ENCODE peak calls at places on chromosomes 1 and 21, in five cellular contexts. L is IMR-90, H is neuronal stem cell, Q is trophoblast cell, J is mesenchymal stem cell. S is an unnamed sample.

GRCh38 chr1:3852711-3853498 is 4.1 kb downstream of the CEP104 start:
- DNase-seq in H (no peak), J (no peak), L (no peak), Q (no peak), S (no peak)

GRCh38 chr1:201693019-201693372 is 136.0 kb upstream of the IPO9 start:
- DNase-seq in L (no peak), H (no peak), Q (peak), J (no peak), S (no peak)

GRCh38 chr1:18907021-18907913 is 4.9 kb upstream of the ALDH4A1 start:
- DNase-seq in H (peak), L (peak), J (peak), Q (peak), S (peak)

GRCh38 chr1:15617874-15618684 is 821 bp downstream of the DDI2 start:
- DNase-seq in H (no peak), Q (peak), L (no peak), J (peak), S (peak)

GRCh38 chr1:196677781-196678509 is 26.1 kb downstream of the CFH start:
- DNase-seq in J (no peak), Q (no peak), L (peak), H (no peak), S (no peak)

GRCh38 chr1:107093385-107093784 is 36.9 kb downstream of the PRMT6 start:
- DNase-seq in L (no peak), Q (no peak), J (no peak), H (no peak), S (no peak)

GRCh38 chr1:47317841-47318240 is 3.9 kb upstream of the STIL start:
- DNase-seq in H (no peak), J (peak), L (peak), Q (peak), S (peak)

GRCh38 chr1:98002288-98002687 is 81.5 kb upstream of the DPYD start:
- DNase-seq in Q (no peak), J (no peak), L (no peak), H (no peak), S (no peak)

GRCh38 chr1:87560961-87561360 is 232.3 kb downstream of the LMO4 start:
- DNase-seq in J (no peak), Q (peak), L (peak), H (no peak), S (no peak)

GRCh38 chr1:12620142-12620865 is 2.3 kb upstream of the DHRS3 start:
- DNase-seq in H (no peak), J (no peak), Q (no peak), L (no peak), S (no peak)

GRCh38 chr21:33478858-33479678 is 706 bp downstream of the TMEM50B start:
- DNase-seq in J (peak), Q (peak), L (peak), H (peak), S (peak)

GRCh38 chr1:237093706-237094105 is 51.7 kb downstream of the RYR2 start:
- DNase-seq in H (no peak), J (no peak), Q (no peak), L (no peak), S (no peak)

GRCh38 chr1:154951901-154952657 is 3.8 kb downstream of the PBXIP1 start:
- DNase-seq in L (no peak), Q (no peak), J (no peak), H (no peak), S (no peak)

GRCh38 chr1:43015269-43015668 is 56.6 kb upstream of the SLC2A1 start:
- DNase-seq in Q (no peak), L (no peak), J (no peak), H (no peak), S (no peak)

GRCh38 chr1:86914998-86915736 is 732 bp downstream of the HS2ST1 start:
- DNase-seq in H (peak), L (peak), Q (peak), J (peak), S (peak)

GRCh38 chr1:1374068-1374860 is 743 bp downstream of the AURKAIP1 start:
- DNase-seq in Q (no peak), H (no peak), L (no peak), J (no peak), S (no peak)

GRCh38 chr1:227805606-227806197 is 9.8 kb upstream of the PRSS38 start:
- DNase-seq in J (no peak), L (peak), Q (no peak), H (no peak), S (no peak)

GRCh38 chr1:192157067-192157466 is 1.2 kb upstream of the RGS18 start:
- DNase-seq in L (no peak), J (no peak), Q (no peak), H (no peak), S (no peak)

GRCh38 chr1:56758135-56758534 is 61.1 kb downstream of the FYB2 start:
- DNase-seq in L (no peak), J (no peak), H (peak), Q (peak), S (peak)

GRCh38 chr1:7299329-7299799 is 471.7 kb upstream of the VAMP3 start:
- DNase-seq in L (peak), Q (peak), H (no peak), J (peak), S (peak)

GRCh38 chr1:202569393-202570322 is 140.6 kb downstream of the SYT2 start:
- DNase-seq in Q (peak), J (no peak), L (no peak), H (no peak), S (no peak)

GRCh38 chr1:30882678-30883388 is 25.7 kb downstream of the SDC3 start:
- DNase-seq in H (no peak), J (no peak), Q (no peak), L (no peak), S (no peak)

GRCh38 chr1:115679141-115679611 is 37.4 kb downstream of the VANGL1 start:
- DNase-seq in L (peak), Q (peak), H (no peak), J (peak), S (peak)

DNA sequence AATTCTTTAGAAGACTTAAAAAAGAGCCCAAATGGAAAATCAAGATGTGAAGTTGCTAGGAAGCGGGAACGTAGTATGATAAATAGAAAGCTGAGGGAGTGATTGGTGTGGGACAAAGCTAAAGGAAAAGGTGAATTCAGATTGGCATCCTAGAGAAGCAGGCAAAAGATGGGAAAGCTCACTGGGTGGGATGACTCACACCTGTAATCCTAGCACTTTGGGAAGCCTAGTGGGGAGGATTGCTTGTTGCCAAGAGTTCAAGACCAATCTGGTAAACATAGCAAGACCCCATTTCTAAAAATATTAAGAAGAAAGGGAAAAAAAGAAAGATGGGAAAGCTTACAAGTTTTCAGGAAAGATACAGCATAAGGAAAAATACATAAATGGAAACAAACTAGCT is 1.8 kb downstream of the MRPS21 start:
- DNase-seq in Q (no peak), J (no peak), L (no peak), H (no peak), S (peak)
- H3K4me3 ChIP-seq in Q (no peak), J (no peak), L (no peak), H (no peak), S (no peak)

DNA sequence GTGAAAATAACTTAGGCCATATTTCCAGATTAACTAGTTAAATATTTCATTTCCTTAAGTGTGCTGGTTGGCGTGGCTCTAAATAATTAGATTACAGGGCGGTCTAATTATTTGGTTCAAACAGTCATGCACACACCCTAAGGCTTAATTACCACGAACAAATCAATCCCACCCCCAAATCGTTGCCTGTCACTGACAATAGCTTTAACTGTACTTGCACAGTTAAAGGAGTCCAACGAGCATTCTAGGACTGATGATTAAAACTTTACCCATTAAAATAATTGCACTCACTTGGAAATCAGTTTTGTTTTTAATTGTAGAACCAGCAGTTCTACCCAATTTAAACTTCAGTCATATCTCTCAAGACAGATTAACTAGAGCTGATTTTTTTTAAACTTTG is 1.5 kb upstream of the POU2F1 start:
- DNase-seq in H (no peak), J (no peak), L (no peak), Q (no peak), S (no peak)
- H2BK120ac ChIP-seq in H (no peak), J (no peak), L (no peak), Q (no peak), S (no peak)

GRCh38 chr1:61742620-61743431 is 546 bp downstream of the PATJ start:
- DNase-seq in L (peak), Q (peak), J (peak), H (peak), S (peak)
- H3K4me3 ChIP-seq in L (peak), Q (peak), J (peak), H (peak), S (peak)

GRCh38 chr1:114075082-114075481 is 78.6 kb downstream of the SYT6 start:
- DNase-seq in Q (no peak), H (no peak), L (no peak), J (no peak), S (no peak)

GRCh38 chr1:114077188-114077587 is 76.5 kb downstream of the SYT6 start:
- DNase-seq in J (no peak), H (no peak), L (no peak), Q (no peak), S (no peak)

GRCh38 chr1:114078116-114078515 is 75.6 kb downstream of the SYT6 start:
- DNase-seq in J (no peak), L (no peak), H (no peak), Q (no peak), S (no peak)

GRCh38 chr1:114075546-114076249 is 78.0 kb downstream of the SYT6 start:
- DNase-seq in J (no peak), L (no peak), H (no peak), Q (no peak), S (no peak)

GRCh38 chr1:114076308-114076707 is 77.4 kb downstream of the SYT6 start:
- DNase-seq in J (no peak), L (no peak), H (no peak), Q (no peak), S (no peak)
- H2BK120ac ChIP-seq in J (no peak), L (no peak), H (no peak), Q (no peak), S (no peak)

DNA sequence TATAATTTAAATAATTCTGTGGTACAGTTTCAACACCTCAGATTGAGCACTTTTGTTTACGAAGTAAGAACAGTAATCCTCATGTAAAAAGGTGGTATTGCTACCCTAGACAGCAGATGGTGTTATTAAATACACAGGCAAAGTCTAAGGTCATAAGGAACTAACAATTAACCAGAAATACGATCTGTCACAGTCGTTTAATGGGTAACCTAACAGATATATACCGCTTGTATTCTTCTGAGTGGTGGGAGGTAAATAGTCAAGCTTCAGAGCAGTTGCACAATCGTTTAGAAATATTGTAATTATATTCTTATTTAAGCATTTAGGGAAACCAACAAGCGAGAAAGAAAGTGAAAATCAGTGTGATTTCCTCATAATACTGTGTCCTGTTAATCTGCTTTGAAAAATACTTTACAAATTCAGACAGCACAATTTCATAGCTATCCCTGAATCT is 9.8 kb upstream of the IRF2BP2 start:
- DNase-seq in H (no peak), J (no peak), L (no peak), Q (no peak), S (no peak)
- H3K4me3 ChIP-seq in H (no peak), J (no peak), L (no peak), Q (no peak), S (no peak)

GRCh38 chr1:27556781-27557595 is 47.0 kb downstream of the AHDC1 start:
- DNase-seq in Q (peak), H (peak), L (peak), J (peak), S (peak)
- H2BK120ac ChIP-seq in Q (no peak), H (no peak), L (peak), J (peak), S (no peak)

GRCh38 chr1:41365320-41365633 is 4.0 kb downstream of the FOXO6 start:
- DNase-seq in H (no peak), Q (no peak), J (no peak), L (no peak), S (no peak)

GRCh38 chr1:41362749-41363631 is 1.8 kb downstream of the FOXO6 start:
- DNase-seq in H (no peak), L (no peak), Q (no peak), J (no peak), S (no peak)

GRCh38 chr1:41365772-41366427 is 4.7 kb downstream of the FOXO6 start:
- DNase-seq in L (no peak), J (no peak), H (no peak), Q (no peak), S (peak)

GRCh38 chr1:41363632-41364320 is 2.5 kb downstream of the FOXO6 start:
- DNase-seq in L (no peak), Q (no peak), J (no peak), H (no peak), S (no peak)

GRCh38 chr1:41364444-41365319 is 3.4 kb downstream of the FOXO6 start:
- DNase-seq in H (no peak), L (no peak), J (no peak), Q (no peak), S (no peak)
- H3K4me3 ChIP-seq in H (no peak), L (no peak), J (no peak), Q (no peak), S (no peak)

GRCh38 chr1:225923692-225924555 is at the start of gene PYCR2:
- DNase-seq in H (peak), L (peak), J (peak), Q (peak), S (peak)
- H2BK120ac ChIP-seq in H (peak), L (peak), J (peak), Q (peak), S (peak)